ENCODE peak calls at places on chromosome 15, in six cellular contexts. Y is suprapubic skin, M is H1, C is spleen, J is GM23338, S is GM12892. I is an unnamed sample.

GRCh38 chr15:68385671-68386586 is 46.0 kb downstream of the ITGA11 start:
- DNase-seq in Y (peak), M (no peak), C (no peak), J (no peak), S (no peak), I (no peak)

GRCh38 chr15:64993290-64993689 is 3.6 kb upstream of the SPG21 start:
- DNase-seq in Y (no peak), M (no peak), C (no peak), J (no peak), S (no peak), I (no peak)

GRCh38 chr15:68829068-68829467 is 8.4 kb upstream of the ANP32A start:
- DNase-seq in Y (no peak), M (no peak), C (no peak), J (peak), S (no peak), I (no peak)

GRCh38 chr15:29822685-29823459 is 604 bp upstream of the TJP1 start:
- DNase-seq in Y (peak), M (no peak), C (no peak), J (peak), S (no peak), I (peak)

GRCh38 chr15:78049691-78050440 is 27.6 kb downstream of the TBC1D2B start:
- DNase-seq in Y (no peak), M (no peak), C (peak), J (no peak), S (peak), I (no peak)

GRCh38 chr15:69193948-69194827 is 33.8 kb downstream of the GLCE start:
- DNase-seq in Y (no peak), M (no peak), C (no peak), J (no peak), S (no peak), I (no peak)

GRCh38 chr15:58742424-58743160 is 6.9 kb downstream of the ADAM10 start:
- DNase-seq in Y (no peak), M (no peak), C (no peak), J (no peak), S (no peak), I (no peak)

GRCh38 chr15:23566070-23567050 is 886 bp downstream of the MKRN3 start:
- DNase-seq in Y (no peak), M (no peak), C (no peak), J (no peak), S (no peak), I (no peak)

GRCh38 chr15:64356443-64357040 is 569 bp upstream of the CSNK1G1 start:
- DNase-seq in Y (no peak), M (no peak), C (no peak), J (no peak), S (no peak), I (no peak)

GRCh38 chr15:73325191-73325980 is 43.4 kb downstream of the HCN4 start:
- DNase-seq in Y (no peak), M (no peak), C (peak), J (peak), S (no peak), I (no peak)

GRCh38 chr15:72128360-72128759 is 10.2 kb downstream of the SENP8 start:
- DNase-seq in Y (no peak), M (no peak), C (no peak), J (no peak), S (no peak), I (no peak)

GRCh38 chr15:42156266-42156922 is at the start of gene PLA2G4F:
- DNase-seq in Y (peak), M (no peak), C (no peak), J (no peak), S (no peak), I (peak)

GRCh38 chr15:69158843-69159240 is 1.6 kb upstream of the GLCE start:
- DNase-seq in Y (no peak), M (no peak), C (no peak), J (no peak), S (no peak), I (no peak)

GRCh38 chr15:70361891-70362290 is 264.2 kb upstream of the TLE3 start:
- DNase-seq in Y (no peak), M (no peak), C (peak), J (no peak), S (no peak), I (peak)

GRCh38 chr15:76905013-76905839 is at the start of gene SCAPER:
- DNase-seq in Y (peak), M (peak), C (peak), J (peak), S (peak), I (peak)
- TF ChIP-seq POLR2AphosphoS5 in Y (no peak), M (no peak), C (peak), J (peak), S (no peak), I (peak)

DNA sequence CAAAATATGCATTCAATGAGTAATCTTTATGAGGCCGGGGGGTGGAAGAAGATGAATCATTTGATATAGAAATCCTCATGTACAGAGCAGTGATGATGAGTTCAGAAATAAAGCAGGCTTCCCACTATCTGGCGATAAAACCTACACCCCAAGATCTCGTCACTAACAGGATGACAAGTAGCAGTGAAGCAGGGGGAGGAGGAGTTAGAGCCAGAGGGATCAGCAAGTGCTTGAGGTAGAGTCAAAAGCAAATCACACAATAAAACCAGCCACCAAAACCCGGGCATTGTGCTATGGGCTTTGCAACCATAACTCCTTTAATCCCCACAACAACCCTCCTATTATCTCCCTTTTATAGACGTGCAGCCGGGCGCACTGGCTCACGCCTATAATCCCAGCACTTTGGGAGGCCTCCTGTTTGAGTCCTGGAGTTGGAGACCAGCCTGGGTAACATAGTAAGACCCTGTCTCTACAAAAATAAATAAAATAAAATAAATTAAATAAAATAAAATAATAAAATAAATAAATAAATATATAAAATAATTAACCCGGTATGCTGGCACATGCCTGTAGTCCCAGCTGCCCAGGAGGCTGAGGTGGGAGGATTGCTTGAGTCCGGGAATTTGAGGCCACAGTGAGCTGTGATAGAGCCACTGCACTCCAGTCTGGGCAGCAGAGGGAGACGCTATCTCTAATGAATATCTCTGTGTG is 53.0 kb downstream of the STARD5 start:
- DNase-seq in Y (no peak), M (no peak), C (no peak), J (no peak), S (no peak), I (no peak)
- TF ChIP-seq POLR2AphosphoS5 in Y (no peak), M (no peak), C (no peak), J (no peak), S (no peak), I (no peak)

GRCh38 chr15:75042730-75043508 is 19.5 kb downstream of the PPCDC start:
- DNase-seq in Y (peak), M (no peak), C (peak), J (peak), S (peak), I (peak)
- TF ChIP-seq POLR2AphosphoS5 in Y (no peak), M (no peak), C (peak), J (no peak), S (no peak), I (peak)

DNA sequence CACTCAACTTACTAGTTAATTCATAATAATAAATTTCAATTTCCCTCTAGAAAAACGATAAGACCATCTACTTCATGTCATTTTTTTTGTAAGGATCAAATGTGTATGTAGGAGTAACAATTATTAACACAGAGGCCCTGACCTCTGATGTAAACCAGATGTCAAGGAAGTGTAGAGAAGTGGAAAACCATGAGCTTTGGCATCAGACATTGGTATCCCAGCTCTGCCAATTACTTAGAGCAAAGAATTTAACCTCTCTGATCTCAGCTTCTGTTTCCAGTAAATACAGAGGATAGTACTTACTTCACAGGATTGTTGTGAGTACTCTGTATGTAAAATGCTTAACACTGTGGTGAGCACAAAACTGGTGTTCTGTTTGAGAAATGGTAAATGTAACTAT is 17.5 kb downstream of the AQR start:
- DNase-seq in Y (no peak), M (no peak), C (no peak), J (no peak), S (no peak), I (no peak)
- TF ChIP-seq POLR2AphosphoS5 in Y (no peak), M (no peak), C (no peak), J (no peak), S (no peak), I (no peak)